ENCODE peak calls at places on chromosomes 7 and 10, in five cellular contexts. X is PC-3, G is GM23248, M is HCT116, R is neural progenitor cell. K is an unnamed sample.

GRCh38 chr10:86401588-86402282 is 35.1 kb upstream of the GRID1 start:
- DNase-seq in X (peak), G (peak), M (no peak), R (peak), K (no peak)

GRCh38 chr7:101243786-101244384 is 996 bp downstream of the FIS1 start:
- DNase-seq in X (no peak), G (peak), M (no peak), R (peak), K (no peak)

GRCh38 chr10:106711313-106711906 is 453.1 kb downstream of the SORCS1 start:
- DNase-seq in X (peak), G (peak), M (peak), R (peak), K (peak)

GRCh38 chr10:76251773-76252617 is 820.6 kb downstream of the LRMDA start:
- DNase-seq in X (no peak), G (peak), M (no peak), R (no peak), K (no peak)

GRCh38 chr7:158536871-158537865 is 50.5 kb downstream of the PTPRN2 start:
- DNase-seq in X (no peak), G (no peak), M (no peak), R (no peak), K (no peak)

GRCh38 chr7:138974675-138975237 is 6.4 kb downstream of the KIAA1549 start:
- DNase-seq in X (no peak), G (no peak), M (no peak), R (peak), K (no peak)

GRCh38 chr7:142876236-142876960 is 9.1 kb downstream of the TRPV6 start:
- DNase-seq in X (no peak), G (no peak), M (no peak), R (no peak), K (no peak)

GRCh38 chr10:29473411-29474100 is 161.2 kb downstream of the SVIL start:
- DNase-seq in X (no peak), G (no peak), M (no peak), R (no peak), K (no peak)

GRCh38 chr10:119824299-119824698 is 48.3 kb downstream of the MCMBP start:
- DNase-seq in X (no peak), G (no peak), M (no peak), R (no peak), K (no peak)

GRCh38 chr7:40057292-40057691 is 77.1 kb downstream of the MPLKIP start:
- DNase-seq in X (no peak), G (peak), M (no peak), R (no peak), K (no peak)

GRCh38 chr10:125707852-125708468 is 11.5 kb upstream of the EDRF1 start:
- DNase-seq in X (peak), G (peak), M (peak), R (no peak), K (no peak)

GRCh38 chr7:40535678-40536077 is 400.9 kb downstream of the SUGCT start:
- DNase-seq in X (no peak), G (no peak), M (no peak), R (no peak), K (no peak)

GRCh38 chr10:110829721-110830410 is 41.9 kb upstream of the PDCD4 start:
- DNase-seq in X (no peak), G (no peak), M (no peak), R (no peak), K (no peak)

GRCh38 chr7:110347091-110347490 is 743.8 kb upstream of the LRRN3 start:
- DNase-seq in X (no peak), G (no peak), M (no peak), R (no peak), K (no peak)

GRCh38 chr7:127754457-127754856 is 102.5 kb downstream of the SND1 start:
- DNase-seq in X (no peak), G (no peak), M (no peak), R (no peak), K (no peak)

GRCh38 chr7:55231736-55232280 is 133.3 kb upstream of the LANCL2 start:
- DNase-seq in X (no peak), G (no peak), M (no peak), R (no peak), K (no peak)

GRCh38 chr10:59971915-59972314 is 65.6 kb upstream of the CCDC6 start:
- DNase-seq in X (peak), G (no peak), M (no peak), R (peak), K (no peak)

GRCh38 chr10:129774082-129774735 is 189.9 kb downstream of the EBF3 start:
- DNase-seq in X (no peak), G (no peak), M (no peak), R (no peak), K (no peak)

GRCh38 chr10:132862485-132863420 is 76.8 kb upstream of the NKX6-2 start:
- DNase-seq in X (no peak), G (no peak), M (no peak), R (no peak), K (no peak)

GRCh38 chr10:68989317-68989990 is 851 bp downstream of the KIFBP start:
- DNase-seq in X (no peak), G (peak), M (no peak), R (no peak), K (no peak)

GRCh38 chr10:100904903-100905302 is 7.9 kb upstream of the SLF2 start:
- DNase-seq in X (no peak), G (no peak), M (no peak), R (no peak), K (peak)

GRCh38 chr7:21580073-21580521 is 37.3 kb downstream of the DNAH11 start:
- DNase-seq in X (peak), G (peak), M (no peak), R (no peak), K (peak)

GRCh38 chr10:3215336-3215860 is 42.8 kb upstream of the PITRM1 start:
- DNase-seq in X (no peak), G (no peak), M (no peak), R (no peak), K (no peak)

GRCh38 chr10:24456319-24456718 is 247.4 kb downstream of the KIAA1217 start:
- DNase-seq in X (peak), G (peak), M (no peak), R (no peak), K (no peak)

GRCh38 chr7:21690717-21691116 is 147.9 kb downstream of the DNAH11 start:
- DNase-seq in X (peak), G (no peak), M (no peak), R (no peak), K (no peak)

GRCh38 chr10:80408198-80409085 is at the start of gene PRXL2A:
- DNase-seq in X (no peak), G (peak), M (no peak), R (peak), K (peak)

GRCh38 chr7:83879103-83879502 is 230.2 kb upstream of the SEMA3E start:
- DNase-seq in X (no peak), G (no peak), M (no peak), R (no peak), K (no peak)

GRCh38 chr10:112374724-112375541 is 1.0 kb downstream of the ACSL5 start:
- DNase-seq in X (no peak), G (peak), M (peak), R (no peak), K (peak)

GRCh38 chr10:96614515-96614914 is 27.7 kb upstream of the TM9SF3 start:
- DNase-seq in X (peak), G (peak), M (peak), R (no peak), K (no peak)

GRCh38 chr10:31419394-31420063 is 100.5 kb downstream of the ZEB1 start:
- DNase-seq in X (peak), G (peak), M (no peak), R (no peak), K (no peak)

GRCh38 chr10:17219024-17219423 is 9.0 kb upstream of the VIM start:
- DNase-seq in X (no peak), G (peak), M (no peak), R (no peak), K (no peak)

GRCh38 chr7:117816727-117817126 is 56.5 kb downstream of the CTTNBP2 start:
- DNase-seq in X (peak), G (no peak), M (no peak), R (no peak), K (no peak)

GRCh38 chr10:26931223-26931622 is 70.5 kb upstream of the ABI1 start:
- DNase-seq in X (no peak), G (no peak), M (no peak), R (no peak), K (no peak)
- H3K4me3 ChIP-seq in X (no peak), G (no peak), M (no peak), R (peak), K (no peak)

GRCh38 chr7:1669954-1670893 is at the start of gene ELFN1:
- DNase-seq in X (no peak), G (peak), M (no peak), R (peak), K (no peak)
- TF ChIP-seq EZH2 in X (no peak), G (no peak), M (no peak), R (peak), K (no peak)

GRCh38 chr10:103890688-103891087 is 27.3 kb downstream of the STN1 start:
- DNase-seq in X (peak), G (no peak), M (no peak), R (no peak), K (no peak)

GRCh38 chr10:103892181-103892580 is 25.8 kb downstream of the STN1 start:
- DNase-seq in X (no peak), G (no peak), M (no peak), R (no peak), K (no peak)

GRCh38 chr10:103889121-103889720 is 28.8 kb downstream of the STN1 start:
- DNase-seq in X (no peak), G (no peak), M (no peak), R (no peak), K (no peak)

GRCh38 chr10:103888113-103888841 is 29.7 kb downstream of the STN1 start:
- DNase-seq in X (peak), G (peak), M (peak), R (no peak), K (peak)

DNA sequence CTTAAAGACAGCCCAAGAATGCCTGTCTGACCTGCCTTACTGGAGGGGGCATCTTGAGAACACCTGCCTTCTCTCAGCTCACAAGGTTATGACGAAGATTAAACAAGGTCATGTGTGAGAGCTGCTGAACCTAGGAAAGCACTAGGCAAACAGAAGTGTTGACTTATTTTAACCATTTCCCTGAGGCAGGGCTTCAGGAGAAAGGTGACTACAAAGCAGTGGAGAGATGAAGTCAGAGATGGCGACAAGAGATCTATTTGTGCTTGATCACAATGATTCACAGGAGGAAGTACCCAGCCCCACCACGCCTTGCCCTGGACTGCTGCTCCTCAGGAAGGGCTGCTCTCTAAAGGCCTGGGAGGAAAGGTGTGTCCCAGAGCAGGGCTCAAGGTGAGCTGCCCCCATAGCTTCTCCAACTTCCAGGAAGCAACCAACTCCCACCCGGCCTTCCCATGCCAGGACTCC is 27.8 kb downstream of the STN1 start:
- DNase-seq in X (peak), G (peak), M (peak), R (no peak), K (no peak)
- TF ChIP-seq EZH2phosphoT487 in X (no peak), G (no peak), M (no peak), R (no peak), K (no peak)

DNA sequence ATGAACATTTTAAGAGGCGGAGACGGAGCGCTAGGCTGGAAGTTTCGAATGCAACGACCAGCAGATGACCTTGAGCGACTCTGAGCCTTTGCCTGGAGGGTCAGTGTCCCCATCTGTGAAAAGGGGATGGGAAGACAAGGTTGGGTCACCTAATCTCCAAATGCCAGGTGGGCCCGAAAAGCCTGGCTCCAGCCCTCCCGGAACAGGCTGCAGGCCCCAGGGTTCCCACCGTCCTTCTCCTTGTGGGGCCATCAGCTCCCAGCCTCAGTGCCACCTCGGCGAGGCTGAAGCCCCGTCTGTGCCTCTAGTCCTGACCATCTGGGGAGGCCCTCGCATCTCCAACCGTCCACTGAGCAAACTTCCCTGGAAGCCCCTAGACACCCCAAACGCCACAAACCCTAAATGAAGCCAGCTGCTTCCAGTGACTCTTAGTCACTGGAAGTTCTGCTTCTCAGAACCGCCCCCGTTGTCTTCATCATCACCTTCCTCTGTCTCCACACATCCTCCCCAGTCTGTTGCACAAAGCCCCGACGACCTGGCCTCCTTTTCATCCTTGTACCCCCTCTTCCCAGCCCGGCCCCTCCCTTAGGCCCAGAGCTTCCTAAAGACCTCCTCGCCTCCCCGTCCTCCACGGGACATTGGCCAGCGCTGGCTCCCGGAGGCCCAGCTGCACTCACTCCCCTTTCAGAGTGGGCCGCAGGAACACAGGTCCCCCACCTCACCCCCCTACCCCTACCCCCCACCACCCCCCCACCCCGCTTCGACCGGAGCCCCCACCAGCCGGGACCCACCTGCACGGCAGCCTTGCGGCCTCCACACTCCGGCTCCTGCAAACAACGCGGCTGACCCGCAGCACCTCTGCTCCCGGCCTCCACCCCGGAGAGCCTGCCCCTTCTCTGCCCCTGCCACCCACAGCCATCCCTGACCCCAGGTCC is 1.0 kb upstream of the DIP2C start:
- DNase-seq in X (no peak), G (peak), M (no peak), R (no peak), K (no peak)
- H3K4me3 ChIP-seq in X (peak), G (peak), M (peak), R (peak), K (no peak)

GRCh38 chr10:23172846-23173548 is 19.1 kb upstream of the PTF1A start:
- DNase-seq in X (no peak), G (no peak), M (no peak), R (peak), K (no peak)
- TF ChIP-seq EZH2 in X (peak), G (peak), M (no peak), R (no peak), K (no peak)

DNA sequence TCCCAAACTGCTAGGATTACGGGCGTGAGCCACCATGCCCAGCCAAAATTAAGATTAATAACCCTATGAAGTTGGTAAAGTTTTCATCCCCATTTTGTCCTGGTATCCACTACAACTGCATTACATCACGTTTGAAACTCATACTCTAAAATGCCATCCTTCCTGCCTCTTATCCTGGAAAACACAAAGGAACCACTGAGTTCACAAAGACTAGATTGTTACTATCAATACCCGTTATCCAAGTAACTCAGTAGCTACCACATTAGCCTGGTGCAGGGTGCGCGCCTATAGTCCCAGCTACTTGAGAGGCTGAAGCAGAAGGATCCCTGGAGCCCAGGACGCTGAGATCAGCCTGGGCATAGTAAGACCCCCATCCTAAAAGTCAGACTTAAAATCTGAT is 63.5 kb upstream of the ANAPC16 start:
- DNase-seq in X (no peak), G (no peak), M (no peak), R (no peak), K (no peak)
- TF ChIP-seq EZH2phosphoT487 in X (no peak), G (no peak), M (no peak), R (no peak), K (no peak)

GRCh38 chr10:92075829-92076228 is 152.3 kb downstream of the BTAF1 start:
- DNase-seq in X (no peak), G (no peak), M (no peak), R (no peak), K (no peak)

GRCh38 chr10:92068900-92069299 is 145.3 kb downstream of the BTAF1 start:
- DNase-seq in X (no peak), G (peak), M (no peak), R (no peak), K (no peak)

GRCh38 chr10:92079003-92079402 is 155.4 kb downstream of the BTAF1 start:
- DNase-seq in X (no peak), G (no peak), M (no peak), R (no peak), K (no peak)

GRCh38 chr10:92076722-92077121 is 153.2 kb downstream of the BTAF1 start:
- DNase-seq in X (peak), G (no peak), M (no peak), R (no peak), K (no peak)

DNA sequence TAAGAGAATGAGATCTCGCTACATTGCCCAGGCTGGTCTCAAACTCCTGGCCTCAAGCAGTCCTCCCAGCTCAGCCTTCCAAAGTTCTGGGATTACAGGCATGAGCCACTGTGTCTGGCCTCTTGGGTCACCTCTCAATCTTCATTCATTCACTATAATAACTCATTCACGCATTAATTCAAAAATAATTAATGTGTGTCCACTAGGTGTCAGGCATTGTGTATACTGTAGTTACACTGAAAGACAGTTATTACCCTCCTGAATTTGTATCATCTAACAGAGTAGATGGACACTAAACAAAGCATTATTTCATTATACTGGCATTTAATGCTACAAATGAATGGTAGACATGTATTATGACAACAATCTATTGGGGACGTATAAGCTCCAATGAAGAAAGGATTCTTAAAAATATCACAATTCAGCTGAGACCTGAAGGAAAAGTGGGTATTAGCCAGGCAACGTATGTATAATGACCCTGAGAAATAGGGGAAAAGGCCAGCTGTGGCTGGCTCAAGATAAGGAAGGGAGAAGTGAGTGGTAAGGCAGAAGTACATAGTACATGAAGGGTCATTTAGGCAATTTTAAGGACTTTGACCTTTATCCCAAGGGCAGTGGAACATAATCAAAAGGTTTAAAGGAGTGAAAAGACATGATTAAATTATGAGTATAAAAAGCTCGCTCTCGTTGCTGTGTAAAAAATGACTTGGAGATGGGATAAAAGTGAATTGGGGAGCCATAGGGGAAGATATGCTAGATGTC is 150.7 kb downstream of the BTAF1 start:
- DNase-seq in X (peak), G (peak), M (peak), R (no peak), K (peak)
- H3K4me3 ChIP-seq in X (no peak), G (no peak), M (no peak), R (no peak), K (no peak)

K was measured in MM.1S.